ENCODE peak calls at places on chromosomes 12 and 14, in four cellular contexts. One of them, this sample, is unnamed.

GRCh38 chr12:89179983-89180382 is 172.3 kb downstream of the DUSP6 start:
- DNase-seq in aorta: no peak
- DNase-seq in stimulated activated CD4-positive, alpha-beta T cell treated with anti-CD3 and anti-CD28 coated beads, Interleukin-2, amount 100 ng/mL, for 48 hours: no peak
- DNase-seq in lower lobe of right lung: no peak
- DNase-seq in this sample: peak

GRCh38 chr14:61628192-61628591 is 67.1 kb upstream of the HIF1A start:
- DNase-seq in aorta: no peak
- DNase-seq in stimulated activated CD4-positive, alpha-beta T cell treated with anti-CD3 and anti-CD28 coated beads, Interleukin-2, amount 100 ng/mL, for 48 hours: no peak
- DNase-seq in lower lobe of right lung: no peak
- DNase-seq in this sample: no peak

GRCh38 chr14:64951291-64951690 is 8.7 kb upstream of the GPX2 start:
- DNase-seq in aorta: no peak
- DNase-seq in stimulated activated CD4-positive, alpha-beta T cell treated with anti-CD3 and anti-CD28 coated beads, Interleukin-2, amount 100 ng/mL, for 48 hours: no peak
- DNase-seq in lower lobe of right lung: no peak
- DNase-seq in this sample: no peak

GRCh38 chr14:103657466-103657865 is 28.5 kb downstream of the KLC1 start:
- DNase-seq in aorta: peak
- DNase-seq in stimulated activated CD4-positive, alpha-beta T cell treated with anti-CD3 and anti-CD28 coated beads, Interleukin-2, amount 100 ng/mL, for 48 hours: no peak
- DNase-seq in lower lobe of right lung: no peak
- DNase-seq in this sample: no peak

GRCh38 chr14:99479160-99479902 is 1.3 kb downstream of the SETD3 start:
- DNase-seq in aorta: no peak
- DNase-seq in stimulated activated CD4-positive, alpha-beta T cell treated with anti-CD3 and anti-CD28 coated beads, Interleukin-2, amount 100 ng/mL, for 48 hours: no peak
- DNase-seq in lower lobe of right lung: no peak
- DNase-seq in this sample: no peak

GRCh38 chr14:24513009-24513408 is 4.9 kb upstream of the CMA1 start:
- DNase-seq in aorta: no peak
- DNase-seq in stimulated activated CD4-positive, alpha-beta T cell treated with anti-CD3 and anti-CD28 coated beads, Interleukin-2, amount 100 ng/mL, for 48 hours: no peak
- DNase-seq in lower lobe of right lung: no peak
- DNase-seq in this sample: no peak

GRCh38 chr14:32694795-32695449 is 243.8 kb upstream of the NPAS3 start:
- DNase-seq in aorta: no peak
- DNase-seq in stimulated activated CD4-positive, alpha-beta T cell treated with anti-CD3 and anti-CD28 coated beads, Interleukin-2, amount 100 ng/mL, for 48 hours: no peak
- DNase-seq in lower lobe of right lung: no peak
- DNase-seq in this sample: no peak

GRCh38 chr12:123907726-123908476 is 64.7 kb downstream of the CCDC92 start:
- DNase-seq in aorta: no peak
- DNase-seq in stimulated activated CD4-positive, alpha-beta T cell treated with anti-CD3 and anti-CD28 coated beads, Interleukin-2, amount 100 ng/mL, for 48 hours: no peak
- DNase-seq in lower lobe of right lung: no peak
- DNase-seq in this sample: no peak

GRCh38 chr14:49633650-49634546 is 1.1 kb downstream of the DNAAF2 start:
- DNase-seq in aorta: peak
- DNase-seq in stimulated activated CD4-positive, alpha-beta T cell treated with anti-CD3 and anti-CD28 coated beads, Interleukin-2, amount 100 ng/mL, for 48 hours: peak
- DNase-seq in lower lobe of right lung: peak
- DNase-seq in this sample: peak

GRCh38 chr12:3041558-3042164 is 35.5 kb upstream of the TSPAN9 start:
- DNase-seq in aorta: peak
- DNase-seq in stimulated activated CD4-positive, alpha-beta T cell treated with anti-CD3 and anti-CD28 coated beads, Interleukin-2, amount 100 ng/mL, for 48 hours: peak
- DNase-seq in lower lobe of right lung: no peak
- DNase-seq in this sample: no peak

GRCh38 chr12:108724054-108724889 is 7.0 kb downstream of the CORO1C start:
- DNase-seq in aorta: peak
- DNase-seq in stimulated activated CD4-positive, alpha-beta T cell treated with anti-CD3 and anti-CD28 coated beads, Interleukin-2, amount 100 ng/mL, for 48 hours: no peak
- DNase-seq in lower lobe of right lung: no peak
- DNase-seq in this sample: peak

GRCh38 chr12:15629761-15630160 is 159.4 kb downstream of the EPS8 start:
- DNase-seq in aorta: no peak
- DNase-seq in stimulated activated CD4-positive, alpha-beta T cell treated with anti-CD3 and anti-CD28 coated beads, Interleukin-2, amount 100 ng/mL, for 48 hours: no peak
- DNase-seq in lower lobe of right lung: no peak
- DNase-seq in this sample: no peak

GRCh38 chr12:50120953-50121352 is 8.9 kb downstream of the COX14 start:
- DNase-seq in aorta: no peak
- DNase-seq in stimulated activated CD4-positive, alpha-beta T cell treated with anti-CD3 and anti-CD28 coated beads, Interleukin-2, amount 100 ng/mL, for 48 hours: no peak
- DNase-seq in lower lobe of right lung: no peak
- DNase-seq in this sample: no peak

GRCh38 chr14:93085916-93086315 is 29.8 kb downstream of the ITPK1 start:
- DNase-seq in aorta: no peak
- DNase-seq in stimulated activated CD4-positive, alpha-beta T cell treated with anti-CD3 and anti-CD28 coated beads, Interleukin-2, amount 100 ng/mL, for 48 hours: no peak
- DNase-seq in lower lobe of right lung: no peak
- DNase-seq in this sample: no peak

GRCh38 chr12:105724651-105725050 is 394.2 kb downstream of the C12orf75 start:
- DNase-seq in aorta: no peak
- DNase-seq in stimulated activated CD4-positive, alpha-beta T cell treated with anti-CD3 and anti-CD28 coated beads, Interleukin-2, amount 100 ng/mL, for 48 hours: no peak
- DNase-seq in lower lobe of right lung: no peak
- DNase-seq in this sample: no peak

GRCh38 chr12:6425588-6426531 is 18.9 kb upstream of the CD27 start:
- DNase-seq in aorta: no peak
- DNase-seq in stimulated activated CD4-positive, alpha-beta T cell treated with anti-CD3 and anti-CD28 coated beads, Interleukin-2, amount 100 ng/mL, for 48 hours: no peak
- DNase-seq in lower lobe of right lung: no peak
- DNase-seq in this sample: peak

GRCh38 chr14:46920542-46920941 is 269.0 kb upstream of the RPL10L start:
- DNase-seq in aorta: no peak
- DNase-seq in stimulated activated CD4-positive, alpha-beta T cell treated with anti-CD3 and anti-CD28 coated beads, Interleukin-2, amount 100 ng/mL, for 48 hours: no peak
- DNase-seq in lower lobe of right lung: no peak
- DNase-seq in this sample: no peak

GRCh38 chr14:104371031-104371430 is 208.5 kb upstream of the C14orf180 start:
- DNase-seq in aorta: peak
- DNase-seq in stimulated activated CD4-positive, alpha-beta T cell treated with anti-CD3 and anti-CD28 coated beads, Interleukin-2, amount 100 ng/mL, for 48 hours: no peak
- DNase-seq in lower lobe of right lung: peak
- DNase-seq in this sample: no peak

GRCh38 chr14:73655851-73656250 is 11.1 kb downstream of the DNAL1 start:
- DNase-seq in aorta: no peak
- DNase-seq in stimulated activated CD4-positive, alpha-beta T cell treated with anti-CD3 and anti-CD28 coated beads, Interleukin-2, amount 100 ng/mL, for 48 hours: no peak
- DNase-seq in lower lobe of right lung: no peak
- DNase-seq in this sample: no peak

GRCh38 chr14:95318399-95318834 is 1.3 kb downstream of the CLMN start:
- DNase-seq in aorta: no peak
- DNase-seq in stimulated activated CD4-positive, alpha-beta T cell treated with anti-CD3 and anti-CD28 coated beads, Interleukin-2, amount 100 ng/mL, for 48 hours: no peak
- DNase-seq in lower lobe of right lung: no peak
- DNase-seq in this sample: no peak

GRCh38 chr12:132827763-132828703 is 636 bp downstream of the GOLGA3 start:
- DNase-seq in aorta: peak
- DNase-seq in stimulated activated CD4-positive, alpha-beta T cell treated with anti-CD3 and anti-CD28 coated beads, Interleukin-2, amount 100 ng/mL, for 48 hours: no peak
- DNase-seq in lower lobe of right lung: peak
- DNase-seq in this sample: peak

GRCh38 chr14:34275038-34275437 is 187.0 kb downstream of the SPTSSA start:
- DNase-seq in aorta: no peak
- DNase-seq in stimulated activated CD4-positive, alpha-beta T cell treated with anti-CD3 and anti-CD28 coated beads, Interleukin-2, amount 100 ng/mL, for 48 hours: no peak
- DNase-seq in lower lobe of right lung: no peak
- DNase-seq in this sample: no peak

GRCh38 chr12:402127-402456 is 648 bp downstream of the CCDC77 start:
- DNase-seq in aorta: no peak
- DNase-seq in stimulated activated CD4-positive, alpha-beta T cell treated with anti-CD3 and anti-CD28 coated beads, Interleukin-2, amount 100 ng/mL, for 48 hours: no peak
- DNase-seq in lower lobe of right lung: no peak
- DNase-seq in this sample: no peak

GRCh38 chr14:93040443-93040842 is 75.3 kb downstream of the ITPK1 start:
- DNase-seq in aorta: no peak
- DNase-seq in stimulated activated CD4-positive, alpha-beta T cell treated with anti-CD3 and anti-CD28 coated beads, Interleukin-2, amount 100 ng/mL, for 48 hours: no peak
- DNase-seq in lower lobe of right lung: no peak
- DNase-seq in this sample: no peak

GRCh38 chr12:96399081-96399918 is 939 bp downstream of the CDK17 start:
- DNase-seq in aorta: peak
- DNase-seq in stimulated activated CD4-positive, alpha-beta T cell treated with anti-CD3 and anti-CD28 coated beads, Interleukin-2, amount 100 ng/mL, for 48 hours: peak
- DNase-seq in lower lobe of right lung: peak
- DNase-seq in this sample: peak

GRCh38 chr14:51357250-51357649 is 117.2 kb downstream of the TMX1 start:
- DNase-seq in aorta: no peak
- DNase-seq in stimulated activated CD4-positive, alpha-beta T cell treated with anti-CD3 and anti-CD28 coated beads, Interleukin-2, amount 100 ng/mL, for 48 hours: no peak
- DNase-seq in lower lobe of right lung: no peak
- DNase-seq in this sample: no peak

GRCh38 chr12:92759634-92760268 is 57.0 kb downstream of the PLEKHG7 start:
- DNase-seq in aorta: no peak
- DNase-seq in stimulated activated CD4-positive, alpha-beta T cell treated with anti-CD3 and anti-CD28 coated beads, Interleukin-2, amount 100 ng/mL, for 48 hours: no peak
- DNase-seq in lower lobe of right lung: no peak
- DNase-seq in this sample: no peak

GRCh38 chr14:94121485-94121884 is 7.9 kb downstream of the IFI27L2 start:
- DNase-seq in aorta: no peak
- DNase-seq in stimulated activated CD4-positive, alpha-beta T cell treated with anti-CD3 and anti-CD28 coated beads, Interleukin-2, amount 100 ng/mL, for 48 hours: no peak
- DNase-seq in lower lobe of right lung: no peak
- DNase-seq in this sample: no peak

GRCh38 chr12:110314308-110314707 is 33.3 kb downstream of the ATP2A2 start:
- DNase-seq in aorta: no peak
- DNase-seq in stimulated activated CD4-positive, alpha-beta T cell treated with anti-CD3 and anti-CD28 coated beads, Interleukin-2, amount 100 ng/mL, for 48 hours: no peak
- DNase-seq in lower lobe of right lung: no peak
- DNase-seq in this sample: no peak

GRCh38 chr12:47152095-47152494 is 72.3 kb upstream of the AMIGO2 start:
- DNase-seq in aorta: no peak
- DNase-seq in stimulated activated CD4-positive, alpha-beta T cell treated with anti-CD3 and anti-CD28 coated beads, Interleukin-2, amount 100 ng/mL, for 48 hours: no peak
- DNase-seq in lower lobe of right lung: no peak
- DNase-seq in this sample: no peak

GRCh38 chr14:45073480-45073879 is 10.4 kb upstream of the PRPF39 start:
- DNase-seq in aorta: no peak
- DNase-seq in stimulated activated CD4-positive, alpha-beta T cell treated with anti-CD3 and anti-CD28 coated beads, Interleukin-2, amount 100 ng/mL, for 48 hours: no peak
- DNase-seq in lower lobe of right lung: no peak
- DNase-seq in this sample: no peak

GRCh38 chr14:104993306-104993705 is 7.7 kb downstream of the CLBA1 start:
- DNase-seq in aorta: no peak
- DNase-seq in stimulated activated CD4-positive, alpha-beta T cell treated with anti-CD3 and anti-CD28 coated beads, Interleukin-2, amount 100 ng/mL, for 48 hours: no peak
- DNase-seq in lower lobe of right lung: no peak
- DNase-seq in this sample: no peak

GRCh38 chr12:53182836-53183235 is 2.1 kb upstream of the CSAD start:
- DNase-seq in aorta: no peak
- DNase-seq in stimulated activated CD4-positive, alpha-beta T cell treated with anti-CD3 and anti-CD28 coated beads, Interleukin-2, amount 100 ng/mL, for 48 hours: no peak
- DNase-seq in lower lobe of right lung: no peak
- DNase-seq in this sample: no peak

GRCh38 chr12:30794020-30794419 is 39.3 kb upstream of the CAPRIN2 start:
- DNase-seq in aorta: no peak
- DNase-seq in stimulated activated CD4-positive, alpha-beta T cell treated with anti-CD3 and anti-CD28 coated beads, Interleukin-2, amount 100 ng/mL, for 48 hours: no peak
- DNase-seq in lower lobe of right lung: no peak
- DNase-seq in this sample: no peak

GRCh38 chr12:105253882-105254513 is 18.0 kb upstream of the APPL2 start:
- DNase-seq in aorta: peak
- DNase-seq in stimulated activated CD4-positive, alpha-beta T cell treated with anti-CD3 and anti-CD28 coated beads, Interleukin-2, amount 100 ng/mL, for 48 hours: no peak
- DNase-seq in lower lobe of right lung: no peak
- DNase-seq in this sample: no peak

GRCh38 chr14:26281280-26281998 is 316.4 kb downstream of the NOVA1 start:
- DNase-seq in aorta: no peak
- DNase-seq in stimulated activated CD4-positive, alpha-beta T cell treated with anti-CD3 and anti-CD28 coated beads, Interleukin-2, amount 100 ng/mL, for 48 hours: no peak
- DNase-seq in lower lobe of right lung: no peak
- DNase-seq in this sample: no peak

GRCh38 chr12:72747460-72747859 is 475.3 kb downstream of the TRHDE start:
- DNase-seq in aorta: no peak
- DNase-seq in stimulated activated CD4-positive, alpha-beta T cell treated with anti-CD3 and anti-CD28 coated beads, Interleukin-2, amount 100 ng/mL, for 48 hours: no peak
- DNase-seq in lower lobe of right lung: no peak
- DNase-seq in this sample: peak

GRCh38 chr12:85814116-85814515 is 22.1 kb downstream of the RASSF9 start:
- DNase-seq in aorta: no peak
- DNase-seq in stimulated activated CD4-positive, alpha-beta T cell treated with anti-CD3 and anti-CD28 coated beads, Interleukin-2, amount 100 ng/mL, for 48 hours: no peak
- DNase-seq in lower lobe of right lung: no peak
- DNase-seq in this sample: no peak